ENCODE peak calls at places on chromosomes 4 and X, in five cellular contexts. One of them, this sample, is unnamed. For H3K9me3, the result is how much of the 10 kb centered on the place peaks cover.

GRCh38 chr4:101136373-101137370 is 210.7 kb downstream of the PPP3CA start:
- DNase-seq in AG04450: no peak
- DNase-seq in adrenal gland: no peak
- DNase-seq in heart left ventricle: no peak
- DNase-seq in upper lobe of right lung: no peak
- DNase-seq in this sample: no peak

GRCh38 chr4:109294468-109295020 is 7.9 kb downstream of the COL25A1 start:
- DNase-seq in AG04450: no peak
- DNase-seq in heart left ventricle: no peak
- DNase-seq in upper lobe of right lung: no peak
- DNase-seq in adrenal gland: no peak
- DNase-seq in this sample: no peak

GRCh38 chrX:2228466-2228865 is 272.3 kb downstream of the DHRSX start:
- DNase-seq in heart left ventricle: no peak
- DNase-seq in upper lobe of right lung: no peak
- DNase-seq in AG04450: no peak
- DNase-seq in adrenal gland: no peak
- DNase-seq in this sample: no peak

GRCh38 chr4:151486166-151486565 is 77.2 kb downstream of the FHIP1A start:
- DNase-seq in AG04450: no peak
- DNase-seq in heart left ventricle: no peak
- DNase-seq in adrenal gland: no peak
- DNase-seq in upper lobe of right lung: no peak
- DNase-seq in this sample: no peak

GRCh38 chr4:187171731-187172339 is 448.2 kb upstream of the FAT1 start:
- DNase-seq in AG04450: peak
- DNase-seq in adrenal gland: no peak
- DNase-seq in heart left ventricle: no peak
- DNase-seq in upper lobe of right lung: no peak
- DNase-seq in this sample: no peak

GRCh38 chr4:64384237-64385176 is 24.7 kb downstream of the TECRL start:
- DNase-seq in AG04450: no peak
- DNase-seq in upper lobe of right lung: no peak
- DNase-seq in adrenal gland: no peak
- DNase-seq in heart left ventricle: peak
- DNase-seq in this sample: no peak

GRCh38 chr4:81392164-81392563 is 79.5 kb downstream of the RASGEF1B start:
- DNase-seq in upper lobe of right lung: no peak
- DNase-seq in AG04450: no peak
- DNase-seq in heart left ventricle: no peak
- DNase-seq in adrenal gland: no peak
- DNase-seq in this sample: no peak

GRCh38 chr4:21790437-21791029 is 158.0 kb downstream of the KCNIP4 start:
- DNase-seq in upper lobe of right lung: no peak
- DNase-seq in heart left ventricle: no peak
- DNase-seq in adrenal gland: no peak
- DNase-seq in AG04450: no peak
- DNase-seq in this sample: no peak

GRCh38 chr4:186657766-186658165 is 65.9 kb downstream of the FAT1 start:
- DNase-seq in adrenal gland: no peak
- DNase-seq in AG04450: no peak
- DNase-seq in upper lobe of right lung: no peak
- DNase-seq in heart left ventricle: no peak
- DNase-seq in this sample: no peak

GRCh38 chr4:3308691-3309090 is 15.9 kb downstream of the RGS12 start:
- DNase-seq in AG04450: no peak
- DNase-seq in heart left ventricle: no peak
- DNase-seq in upper lobe of right lung: peak
- DNase-seq in adrenal gland: no peak
- DNase-seq in this sample: no peak

GRCh38 chrX:69362889-69363288 is 141.2 kb upstream of the NALF2 start:
- DNase-seq in upper lobe of right lung: no peak
- DNase-seq in adrenal gland: no peak
- DNase-seq in AG04450: no peak
- DNase-seq in heart left ventricle: no peak
- DNase-seq in this sample: no peak

GRCh38 chrX:41457618-41458192 is 10.6 kb downstream of the NYX start:
- DNase-seq in upper lobe of right lung: no peak
- DNase-seq in AG04450: no peak
- DNase-seq in adrenal gland: no peak
- DNase-seq in heart left ventricle: no peak
- DNase-seq in this sample: no peak

GRCh38 chr4:8695237-8696219 is 103.0 kb downstream of the CPZ start:
- DNase-seq in upper lobe of right lung: peak
- DNase-seq in heart left ventricle: no peak
- DNase-seq in adrenal gland: no peak
- DNase-seq in AG04450: no peak
- DNase-seq in this sample: peak

GRCh38 chr4:187883049-187883448 is 112.5 kb upstream of the ZFP42 start:
- DNase-seq in heart left ventricle: no peak
- DNase-seq in upper lobe of right lung: no peak
- DNase-seq in AG04450: no peak
- DNase-seq in adrenal gland: no peak
- DNase-seq in this sample: no peak

GRCh38 chr4:107902715-107903114 is 28.6 kb upstream of the CYP2U1 start:
- DNase-seq in adrenal gland: no peak
- DNase-seq in heart left ventricle: no peak
- DNase-seq in AG04450: no peak
- DNase-seq in upper lobe of right lung: no peak
- DNase-seq in this sample: no peak

GRCh38 chr4:135598151-135598550 is 1396.6 kb upstream of the PABPC4L start:
- DNase-seq in heart left ventricle: no peak
- DNase-seq in adrenal gland: no peak
- DNase-seq in AG04450: no peak
- DNase-seq in upper lobe of right lung: no peak
- DNase-seq in this sample: no peak

DNA sequence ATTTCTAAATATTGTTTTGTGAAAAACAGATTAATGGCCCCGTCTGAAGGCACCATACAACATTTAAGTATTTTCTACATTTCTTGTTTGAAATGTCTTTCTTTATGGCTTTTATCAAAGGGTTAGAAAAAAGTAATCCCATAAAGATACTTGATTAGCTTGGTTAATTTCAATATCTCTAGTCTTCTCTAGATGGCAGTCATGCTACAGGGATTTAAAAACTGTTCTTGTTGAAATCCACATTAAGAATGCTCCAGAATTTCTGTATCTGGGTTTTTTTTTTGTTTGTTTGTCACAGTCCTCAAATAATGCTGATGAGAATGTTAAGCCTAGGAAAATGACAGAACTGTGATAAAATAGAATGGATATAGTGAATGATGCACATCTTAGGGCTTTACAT is 109.0 kb upstream of the AADAT start:
- DNase-seq in AG04450: no peak
- DNase-seq in adrenal gland: no peak
- DNase-seq in heart left ventricle: no peak
- DNase-seq in upper lobe of right lung: no peak
- DNase-seq in this sample: no peak
- TF ChIP-seq CTCF in AG04450: no peak
- TF ChIP-seq CTCF in adrenal gland: no peak
- TF ChIP-seq CTCF in heart left ventricle: no peak
- TF ChIP-seq CTCF in upper lobe of right lung: peak
- TF ChIP-seq CTCF in this sample: no peak

GRCh38 chr4:119706804-119707203 is 78.2 kb upstream of the PDE5A start:
- DNase-seq in heart left ventricle: no peak
- DNase-seq in adrenal gland: no peak
- DNase-seq in upper lobe of right lung: no peak
- DNase-seq in AG04450: no peak
- DNase-seq in this sample: no peak
- H3K27ac ChIP-seq in heart left ventricle: no peak
- H3K27ac ChIP-seq in adrenal gland: no peak
- H3K27ac ChIP-seq in upper lobe of right lung: no peak
- H3K27ac ChIP-seq in AG04450: no peak
- H3K27ac ChIP-seq in this sample: no peak

DNA sequence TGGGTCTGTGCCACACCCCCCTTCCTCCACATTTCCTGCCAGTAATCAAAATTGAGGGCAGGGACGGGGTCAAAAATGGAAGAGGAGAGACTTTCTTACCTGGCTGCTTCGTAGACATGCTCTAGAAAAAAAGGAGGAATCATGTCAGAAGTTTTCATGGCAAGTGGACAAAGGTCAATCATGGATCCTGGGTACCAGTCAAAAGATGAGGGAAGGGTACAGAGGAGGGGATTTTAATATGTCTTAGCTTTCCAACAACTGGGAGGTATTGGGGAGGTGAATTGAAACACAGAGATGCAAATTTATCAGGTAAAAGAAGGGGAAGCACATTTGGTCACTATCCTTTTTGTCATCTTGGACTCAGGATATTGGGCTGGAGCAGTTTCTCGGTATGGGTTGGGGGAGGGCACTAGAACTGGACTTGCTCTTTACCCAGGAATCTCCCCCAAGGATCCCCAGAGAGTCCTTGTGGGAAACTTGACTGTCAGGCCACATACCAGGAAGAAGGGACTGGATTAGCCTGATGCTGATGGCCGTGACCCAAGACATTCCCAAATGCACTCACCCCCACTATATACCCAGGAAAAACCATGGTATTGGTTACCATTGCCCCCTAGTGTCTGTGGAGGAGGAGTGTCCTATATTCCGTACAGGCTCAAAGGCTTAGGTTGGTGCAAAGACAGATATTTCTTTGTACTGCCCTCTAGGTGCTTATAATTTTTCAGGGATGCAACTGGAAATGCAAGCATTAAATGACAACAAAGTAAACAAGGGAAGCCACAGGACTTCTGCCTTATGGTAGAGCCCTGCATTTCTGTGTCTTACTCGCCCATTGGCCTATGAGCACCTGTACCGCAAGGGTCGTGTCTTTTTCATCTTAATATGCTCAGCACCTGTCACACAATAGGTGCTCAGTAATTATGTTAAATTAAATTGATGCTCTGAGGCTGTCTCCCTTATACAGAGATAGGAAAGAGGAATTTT is 16.8 kb downstream of the VSIG4 start:
- DNase-seq in heart left ventricle: no peak
- DNase-seq in adrenal gland: no peak
- DNase-seq in upper lobe of right lung: no peak
- DNase-seq in AG04450: no peak
- DNase-seq in this sample: no peak
- H3K9me3 ChIP-seq in heart left ventricle: under half
- H3K9me3 ChIP-seq in adrenal gland: under half
- H3K9me3 ChIP-seq in upper lobe of right lung: under half
- H3K9me3 ChIP-seq in AG04450: under half
- H3K9me3 ChIP-seq in this sample: under half

DNA sequence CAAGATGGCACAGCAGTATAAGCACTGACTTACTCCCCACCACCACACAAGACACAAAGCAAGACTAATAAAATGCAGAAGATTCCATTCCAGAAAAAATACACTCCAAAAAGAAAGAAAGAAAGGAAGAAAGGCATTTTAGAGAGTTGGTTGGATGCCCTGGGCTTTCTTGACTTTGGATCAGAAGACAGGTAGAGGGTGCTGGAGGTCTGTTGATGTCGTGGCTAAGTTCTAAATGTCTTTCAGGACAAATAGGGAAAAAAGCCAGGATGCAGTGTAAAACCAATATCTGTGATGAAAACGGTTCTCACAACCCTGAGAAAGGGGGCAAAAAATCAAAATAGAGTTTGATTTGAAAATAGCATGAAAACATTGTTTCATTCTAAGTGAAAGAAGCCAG is 555.2 kb upstream of the PRKX start:
- DNase-seq in upper lobe of right lung: no peak
- DNase-seq in adrenal gland: no peak
- DNase-seq in heart left ventricle: no peak
- DNase-seq in AG04450: no peak
- DNase-seq in this sample: no peak
- TF ChIP-seq CTCF in upper lobe of right lung: no peak
- TF ChIP-seq CTCF in adrenal gland: no peak
- TF ChIP-seq CTCF in heart left ventricle: no peak
- TF ChIP-seq CTCF in AG04450: no peak
- TF ChIP-seq CTCF in this sample: no peak

DNA sequence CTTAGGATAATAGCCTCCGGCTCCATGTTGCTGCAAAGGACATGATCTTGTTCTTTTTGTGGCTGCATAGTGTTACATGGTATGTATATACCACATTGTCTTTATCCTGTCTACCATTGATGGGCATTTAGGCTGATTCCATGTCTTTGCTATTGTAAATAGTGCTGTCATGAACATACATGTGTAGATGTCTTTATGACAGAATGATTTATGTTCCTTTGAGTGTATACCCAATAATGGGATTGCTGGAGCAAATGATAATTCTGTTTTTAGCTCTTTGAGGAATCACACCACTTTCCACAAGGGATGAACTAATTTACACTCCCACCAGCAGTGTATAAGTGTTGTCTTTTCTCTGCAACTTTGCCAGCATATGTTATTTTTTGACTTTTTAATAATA is 4.6 kb downstream of the RAB33B start:
- DNase-seq in upper lobe of right lung: no peak
- DNase-seq in adrenal gland: no peak
- DNase-seq in AG04450: no peak
- DNase-seq in heart left ventricle: no peak
- DNase-seq in this sample: no peak
- H3K27ac ChIP-seq in upper lobe of right lung: no peak
- H3K27ac ChIP-seq in adrenal gland: no peak
- H3K27ac ChIP-seq in AG04450: no peak
- H3K27ac ChIP-seq in heart left ventricle: no peak
- H3K27ac ChIP-seq in this sample: no peak

GRCh38 chrX:22538581-22538980 is 265.9 kb downstream of the CBLL2 start:
- DNase-seq in adrenal gland: no peak
- DNase-seq in upper lobe of right lung: no peak
- DNase-seq in AG04450: no peak
- DNase-seq in heart left ventricle: no peak
- DNase-seq in this sample: no peak

GRCh38 chrX:22533898-22534297 is 261.2 kb downstream of the CBLL2 start:
- DNase-seq in adrenal gland: no peak
- DNase-seq in heart left ventricle: no peak
- DNase-seq in AG04450: no peak
- DNase-seq in upper lobe of right lung: no peak
- DNase-seq in this sample: no peak

DNA sequence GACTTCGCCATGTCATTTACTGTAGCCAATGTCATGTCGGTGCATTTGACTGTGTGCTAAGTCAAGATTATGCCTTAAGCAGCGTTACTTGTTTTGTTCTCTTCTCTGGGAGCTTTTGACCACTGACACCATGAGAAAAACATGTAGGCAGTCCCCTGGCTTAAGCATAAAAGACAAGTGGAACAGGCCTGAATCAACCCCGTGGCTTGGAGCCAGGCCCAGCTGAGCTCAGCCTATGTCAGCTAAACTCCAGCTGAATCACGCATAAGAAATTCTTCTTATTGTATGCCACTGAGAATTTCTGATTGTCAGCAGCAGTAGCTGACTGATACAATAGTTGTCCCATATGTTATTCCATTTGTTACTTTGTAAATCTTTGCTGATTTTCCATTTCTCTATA is 261.9 kb downstream of the CBLL2 start:
- DNase-seq in adrenal gland: no peak
- DNase-seq in upper lobe of right lung: no peak
- DNase-seq in heart left ventricle: no peak
- DNase-seq in AG04450: peak
- DNase-seq in this sample: no peak
- H3K9me3 ChIP-seq in adrenal gland: under half
- H3K9me3 ChIP-seq in upper lobe of right lung: under half
- H3K9me3 ChIP-seq in heart left ventricle: under half
- H3K9me3 ChIP-seq in AG04450: under half
- H3K9me3 ChIP-seq in this sample: under half